ENCODE peak calls at places on chromosome 13, in nine cellular contexts. W is neural crest cell; J is activated CD4-positive, alpha-beta T cell treated with anti-CD3 and anti-CD28 coated beads for 1 hour; O is NCI-H460; X is left kidney; A is choroid plexus epithelial cell; L is trophoblast cell; I is RWPE1; R is endothelial cell. T is an unnamed sample.

GRCh38 chr13:41418027-41418426 is 39.3 kb upstream of the RGCC start:
- DNase-seq in L (no peak), I (no peak), R (no peak), W (no peak), O (no peak), X (peak; percentile 19), J (no peak), A (peak; percentile 77), T (no peak)

GRCh38 chr13:66704110-66704509 is 526.0 kb downstream of the PCDH9 start:
- DNase-seq in J (no peak), O (no peak), R (no peak), I (no peak), W (no peak), X (no peak), A (no peak), L (no peak), T (no peak)

GRCh38 chr13:75636339-75637095 is 387 bp downstream of the LMO7 start:
- DNase-seq in X (peak; percentile 72), W (no peak), R (peak; percentile 39), L (peak; percentile 54), O (no peak), I (peak; percentile 26), J (peak; percentile 25), A (peak; percentile 46), T (peak; percentile 52)

GRCh38 chr13:43878897-43879322 is 630 bp downstream of the CCDC122 start:
- DNase-seq in I (peak; percentile 29), O (peak; percentile 30), L (peak; percentile 81), W (peak; percentile 38), J (no peak), X (peak; percentile 85), A (peak; percentile 82), R (peak; percentile 61), T (peak; percentile 70)

GRCh38 chr13:76852991-76853390 is 33.2 kb downstream of the KCTD12 start:
- DNase-seq in W (no peak), J (no peak), O (no peak), A (peak; percentile 67), L (peak; percentile 34), I (peak; percentile 51), R (no peak), X (no peak), T (peak; percentile 5)

GRCh38 chr13:111388851-111389500 is 68.5 kb downstream of the TEX29 start:
- DNase-seq in I (no peak), O (no peak), A (no peak), J (no peak), W (no peak), R (no peak), X (no peak), L (no peak), T (no peak)

GRCh38 chr13:102606537-102607309 is 9.9 kb downstream of the TPP2 start:
- DNase-seq in R (no peak), J (no peak), X (no peak), A (no peak), W (no peak), O (no peak), L (peak; percentile 99), I (no peak), T (no peak)

GRCh38 chr13:41563501-41564001 is 106.2 kb downstream of the RGCC start:
- DNase-seq in R (no peak), J (no peak), X (no peak), I (no peak), W (no peak), O (no peak), L (no peak), A (peak; percentile 97), T (peak; percentile 71)

GRCh38 chr13:98466634-98467236 is 110.2 kb downstream of the STK24 start:
- DNase-seq in I (peak; percentile 42), W (peak; percentile 70), R (peak; percentile 83), L (peak; percentile 19), X (peak; percentile 68), O (peak; percentile 29), J (no peak), A (peak; percentile 74), T (peak; percentile 51)

GRCh38 chr13:34731486-34731885 is 210.6 kb upstream of the NBEA start:
- DNase-seq in R (no peak), O (no peak), L (no peak), A (no peak), I (no peak), X (no peak), W (no peak), J (no peak), T (no peak)

GRCh38 chr13:20567881-20568528 is 1.0 kb downstream of the IFT88 start:
- DNase-seq in X (no peak), O (no peak), A (no peak), R (no peak), I (no peak), L (no peak), J (no peak), W (no peak), T (no peak)

GRCh38 chr13:79282508-79282907 is 123.5 kb downstream of the RBM26 start:
- DNase-seq in A (no peak), I (no peak), X (no peak), W (no peak), L (no peak), R (no peak), J (no peak), O (no peak), T (no peak)

GRCh38 chr13:40706439-40706838 is 40.0 kb upstream of the FOXO1 start:
- DNase-seq in W (no peak), R (no peak), O (no peak), A (no peak), J (no peak), I (no peak), X (no peak), L (no peak), T (no peak)

GRCh38 chr13:81304121-81304659 is 963.3 kb upstream of the SPRY2 start:
- DNase-seq in W (no peak), A (no peak), I (no peak), O (no peak), L (no peak), J (no peak), R (no peak), X (no peak), T (no peak)

GRCh38 chr13:59658736-59659330 is 504.9 kb downstream of the DIAPH3 start:
- DNase-seq in R (no peak), O (no peak), J (no peak), I (no peak), A (no peak), X (no peak), W (no peak), L (no peak), T (no peak)

GRCh38 chr13:48644951-48645350 is 8.8 kb upstream of the CYSLTR2 start:
- DNase-seq in I (no peak), L (no peak), R (no peak), J (no peak), X (peak; percentile 7), O (no peak), W (no peak), A (no peak), T (no peak)

GRCh38 chr13:73138276-73138950 is 79.6 kb downstream of the KLF5 start:
- DNase-seq in J (no peak), A (peak; percentile 78), R (no peak), O (no peak), W (no peak), L (peak; percentile 66), I (peak; percentile 20), X (peak; percentile 58), T (no peak)

GRCh38 chr13:30870049-30870884 is 35.8 kb upstream of the MEDAG start:
- DNase-seq in A (peak; percentile 100), I (peak; percentile 56), R (no peak), W (no peak), J (no peak), L (peak; percentile 96), X (no peak), O (peak; percentile 66), T (peak; percentile 97)

GRCh38 chr13:36030670-36031331 is 100.4 kb downstream of the DCLK1 start:
- DNase-seq in W (no peak), O (no peak), I (peak; percentile 47), J (no peak), A (peak; percentile 90), R (no peak), L (no peak), X (no peak), T (no peak)

GRCh38 chr13:29925457-29925856 is 75.0 kb upstream of the UBL3 start:
- DNase-seq in J (no peak), O (no peak), X (peak; percentile 58), I (peak; percentile 60), A (peak; percentile 86), W (no peak), L (peak; percentile 29), R (no peak), T (peak; percentile 64)

GRCh38 chr13:105346141-105346766 is 1189.2 kb downstream of the EFNB2 start:
- DNase-seq in A (peak; percentile 85), J (no peak), X (no peak), O (no peak), R (no peak), L (peak; percentile 17), I (peak; percentile 60), W (no peak), T (no peak)

GRCh38 chr13:20580257-20580656 is 13.3 kb downstream of the IFT88 start:
- DNase-seq in A (peak; percentile 32), X (no peak), I (no peak), R (no peak), O (no peak), W (no peak), J (no peak), L (no peak), T (no peak)

GRCh38 chr13:67366533-67366932 is 136.4 kb upstream of the PCDH9 start:
- DNase-seq in L (no peak), X (no peak), J (no peak), A (peak; percentile 83), O (no peak), I (no peak), R (no peak), W (no peak), T (no peak)

GRCh38 chr13:67125681-67126080 is 104.5 kb downstream of the PCDH9 start:
- DNase-seq in A (no peak), X (no peak), R (no peak), W (no peak), I (no peak), L (no peak), O (no peak), J (no peak), T (no peak)

GRCh38 chr13:25406377-25406776 is 34.6 kb downstream of the ATP8A2 start:
- DNase-seq in I (no peak), R (peak; percentile 12), O (no peak), W (no peak), J (no peak), A (peak; percentile 8), L (no peak), X (no peak), T (peak; percentile 22)

GRCh38 chr13:29819157-29819556 is 31.3 kb downstream of the UBL3 start:
- DNase-seq in R (no peak), L (no peak), A (no peak), I (no peak), X (peak; percentile 30), O (no peak), W (no peak), J (no peak), T (peak; percentile 26)

GRCh38 chr13:27405521-27406134 is 18.8 kb upstream of the GTF3A start:
- DNase-seq in O (no peak), X (no peak), J (no peak), L (no peak), R (no peak), W (no peak), I (no peak), A (no peak), T (peak; percentile 40)

GRCh38 chr13:29702912-29703351 is 107.4 kb upstream of the SLC7A1 start:
- DNase-seq in A (peak; percentile 94), W (peak; percentile 14), X (peak; percentile 24), O (no peak), R (no peak), I (peak; percentile 79), L (peak; percentile 51), J (no peak), T (no peak)

GRCh38 chr13:72384186-72384823 is 343.1 kb downstream of the MZT1 start:
- DNase-seq in L (no peak), X (no peak), W (no peak), A (peak; percentile 31), O (no peak), J (no peak), I (no peak), R (no peak), T (no peak)

GRCh38 chr13:70994204-70994603 is 872.8 kb downstream of the DACH1 start:
- DNase-seq in J (no peak), X (no peak), O (no peak), R (no peak), I (no peak), L (no peak), A (no peak), W (no peak), T (no peak)

GRCh38 chr13:44870456-44870929 is 118.8 kb downstream of the NUFIP1 start:
- DNase-seq in O (no peak), I (no peak), W (no peak), R (no peak), X (no peak), A (no peak), L (no peak), J (no peak), T (no peak)

T was measured in SW480.